ENCODE peak calls at places on chromosomes 12 and 14, in nine cellular contexts. J is activated CD4-positive, alpha-beta T cell treated with anti-CD3 and anti-CD28 coated beads for 4 hours; Q is adrenal gland; I is ovary; S is NCI-H510A treated with DMSO at 0.1 percent for 48 hours; O is AG08396; D is pulmonary artery endothelial cell; T is activated CD8-positive, alpha-beta memory T cell treated with anti-CD3 and anti-CD28 coated beads for 48 hours; M is RWPE1. G is an unnamed sample.

GRCh38 chr12:132886529-132887477 is 602 bp downstream of the CHFR start:
- DNase-seq in I (no peak), J (no peak), D (no peak), Q (peak; percentile 35), T (no peak), S (no peak), M (peak; percentile 14), O (peak; percentile 39), G (no peak)

GRCh38 chr14:70836946-70837345 is 27.6 kb upstream of the MAP3K9 start:
- DNase-seq in S (no peak), T (no peak), J (no peak), O (no peak), I (no peak), M (no peak), Q (no peak), D (no peak), G (no peak)

GRCh38 chr12:113788020-113788856 is 177.9 kb downstream of the RBM19 start:
- DNase-seq in I (no peak), M (no peak), Q (no peak), T (no peak), S (no peak), J (no peak), O (no peak), D (no peak), G (no peak)

GRCh38 chr14:64200170-64200569 is 94.0 kb downstream of the ESR2 start:
- DNase-seq in I (peak; percentile 61), S (no peak), J (no peak), Q (peak; percentile 70), T (no peak), M (no peak), D (no peak), O (no peak), G (no peak)

GRCh38 chr12:24797901-24798300 is 151.0 kb downstream of the BCAT1 start:
- DNase-seq in O (no peak), J (no peak), D (no peak), I (no peak), S (no peak), M (no peak), T (no peak), Q (no peak), G (no peak)

GRCh38 chr12:6955462-6956331 is 4.5 kb downstream of the PTPN6 start:
- DNase-seq in J (no peak), Q (peak; percentile 4), T (no peak), I (no peak), D (no peak), S (no peak), O (no peak), M (no peak), G (no peak)

GRCh38 chr14:92759679-92760523 is 11.5 kb upstream of the LGMN start:
- DNase-seq in D (no peak), T (no peak), J (no peak), M (no peak), I (no peak), Q (no peak), O (no peak), S (no peak), G (no peak)

GRCh38 chr12:57224973-57225679 is 4.4 kb upstream of the SHMT2 start:
- DNase-seq in Q (peak; percentile 63), M (no peak), O (no peak), I (no peak), D (no peak), T (no peak), S (peak; percentile 67), J (peak; percentile 64), G (no peak)

GRCh38 chr14:39315859-39316444 is 82.2 kb downstream of the MIA2 start:
- DNase-seq in T (no peak), I (no peak), Q (no peak), D (no peak), J (no peak), O (no peak), S (no peak), M (no peak), G (no peak)

GRCh38 chr12:128643106-128643651 is 180.6 kb downstream of the SLC15A4 start:
- DNase-seq in J (no peak), S (no peak), M (no peak), D (no peak), Q (no peak), O (no peak), I (peak; percentile 11), T (no peak), G (no peak)

GRCh38 chr12:29743801-29744200 is 39.9 kb downstream of the TMTC1 start:
- DNase-seq in O (peak; percentile 30), S (no peak), D (no peak), T (no peak), M (peak; percentile 15), I (no peak), Q (no peak), J (no peak), G (no peak)

GRCh38 chr14:65318636-65319506 is 93.7 kb upstream of the FUT8 start:
- DNase-seq in O (no peak), Q (no peak), S (no peak), T (no peak), I (no peak), M (no peak), J (no peak), D (no peak), G (no peak)

GRCh38 chr12:19750116-19750644 is 310.9 kb downstream of the AEBP2 start:
- DNase-seq in Q (no peak), M (no peak), D (no peak), T (no peak), O (no peak), J (no peak), S (no peak), I (no peak), G (no peak)

GRCh38 chr12:117209626-117210025 is 19.4 kb upstream of the FBXO21 start:
- DNase-seq in Q (no peak), T (no peak), D (no peak), J (no peak), O (no peak), I (no peak), M (no peak), S (no peak), G (no peak)

GRCh38 chr14:73243748-73244147 is 6.4 kb downstream of the PAPLN start:
- DNase-seq in M (no peak), Q (no peak), S (no peak), T (no peak), I (no peak), J (no peak), O (no peak), D (no peak), G (no peak)

GRCh38 chr12:48182659-48183058 is 785 bp upstream of the CCDC184 start:
- DNase-seq in M (no peak), T (no peak), J (no peak), Q (no peak), I (no peak), O (no peak), D (no peak), S (no peak), G (no peak)

GRCh38 chr12:42625611-42626010 is 36.1 kb upstream of the PRICKLE1 start:
- DNase-seq in I (no peak), T (no peak), D (no peak), J (no peak), M (peak; percentile 4), Q (no peak), S (no peak), O (peak; percentile 11), G (no peak)

GRCh38 chr12:69906411-69907216 is 81.6 kb downstream of the MYRFL start:
- DNase-seq in M (no peak), O (no peak), S (no peak), J (no peak), D (no peak), Q (no peak), I (no peak), T (no peak), G (no peak)

GRCh38 chr14:20347747-20348146 is 4.3 kb downstream of the PARP2 start:
- DNase-seq in Q (peak; percentile 82), D (no peak), M (no peak), I (no peak), J (no peak), O (no peak), T (no peak), S (no peak), G (no peak)

GRCh38 chr12:50132505-50133135 is 20.6 kb downstream of the COX14 start:
- DNase-seq in J (no peak), M (no peak), I (no peak), Q (no peak), T (no peak), O (peak; percentile 21), D (no peak), S (peak; percentile 51), G (no peak)

GRCh38 chr12:75439930-75440329 is 40.6 kb upstream of the GLIPR1 start:
- DNase-seq in S (no peak), Q (no peak), T (no peak), O (no peak), M (no peak), J (no peak), I (no peak), D (no peak), G (no peak)

GRCh38 chr14:70640938-70641547 is 673 bp upstream of the TTC9 start:
- DNase-seq in T (no peak), J (peak; percentile 38), M (peak; percentile 60), Q (peak; percentile 41), I (no peak), D (no peak), O (peak; percentile 62), S (peak; percentile 51), G (peak; percentile 66)

GRCh38 chr12:110102255-110102654 is 21.9 kb upstream of the IFT81 start:
- DNase-seq in M (peak; percentile 88), T (no peak), Q (peak; percentile 34), D (no peak), J (no peak), I (no peak), S (no peak), O (peak; percentile 40), G (peak; percentile 84)

GRCh38 chr14:71645656-71646055 is 286.6 kb upstream of the RGS6 start:
- DNase-seq in I (no peak), J (no peak), Q (no peak), T (no peak), O (no peak), S (no peak), D (no peak), M (no peak), G (no peak)

GRCh38 chr12:130818381-130819247 is 20.4 kb downstream of the STX2 start:
- DNase-seq in O (peak; percentile 79), T (peak; percentile 59), J (peak; percentile 67), S (peak; percentile 87), Q (peak; percentile 66), I (peak; percentile 65), D (no peak), M (peak; percentile 87), G (peak; percentile 97)

GRCh38 chr14:99200654-99201005 is 71.4 kb downstream of the BCL11B start:
- DNase-seq in T (no peak), O (no peak), S (no peak), Q (no peak), I (no peak), M (no peak), J (no peak), D (no peak), G (no peak)

GRCh38 chr12:86710110-86710509 is 453.9 kb upstream of the MGAT4C start:
- DNase-seq in T (no peak), M (no peak), O (no peak), S (no peak), Q (no peak), I (no peak), J (no peak), D (no peak), G (no peak)

GRCh38 chr14:74299061-74299545 is 3.6 kb downstream of the ABCD4 start:
- DNase-seq in T (no peak), D (peak; percentile 36), M (no peak), Q (peak; percentile 70), O (no peak), I (no peak), J (no peak), S (no peak), G (no peak)